ENCODE peak calls at places on chromosome 1, in nine cellular contexts. D is activated CD4-positive, alpha-beta T cell treated with anti-CD3 and anti-CD28 coated beads, Interleukin-2, amount 10 ng/mL, durations not matched to agents 7 days and 5 days; A is type B pancreatic cell; E is B cell; Q is non-pigmented ciliary epithelial cell; S is H54; Y is iPS-NIHi11; M is left ventricle myocardium superior; H is neural crest cell. O is an unnamed sample.

GRCh38 chr1:90763930-90764329 is 46.8 kb upstream of the BARHL2 start:
- DNase-seq in M (no peak), E (no peak), D (no peak), A (no peak), S (no peak), Y (no peak), Q (no peak), H (no peak), O (no peak)

GRCh38 chr1:70666381-70667140 is 255.5 kb downstream of the CTH start:
- DNase-seq in Q (no peak), Y (no peak), H (no peak), D (no peak), S (no peak), A (no peak), M (no peak), E (no peak), O (no peak)

GRCh38 chr1:42845866-42846256 is 552 bp upstream of the ZNF691 start:
- DNase-seq in H (no peak), M (no peak), S (no peak), Y (peak), Q (no peak), A (no peak), D (no peak), E (no peak), O (no peak)

GRCh38 chr1:109239580-109240068 is 9.7 kb upstream of the CELSR2 start:
- DNase-seq in Q (no peak), Y (peak), E (peak), H (no peak), A (no peak), M (no peak), S (no peak), D (peak), O (no peak)

GRCh38 chr1:91643431-91643830 is 142.8 kb downstream of the CDC7 start:
- DNase-seq in E (no peak), S (no peak), D (no peak), Y (no peak), M (no peak), Q (no peak), H (no peak), A (no peak), O (no peak)

GRCh38 chr1:32703479-32704291 is 1.1 kb upstream of the SYNC start:
- DNase-seq in M (peak), Y (peak), H (no peak), S (peak), D (no peak), E (no peak), Q (peak), A (no peak), O (no peak)

GRCh38 chr1:156656779-156657160 is 14.9 kb downstream of the BCAN start:
- DNase-seq in Q (no peak), H (no peak), S (no peak), M (peak), D (no peak), E (no peak), A (no peak), Y (no peak), O (no peak)

GRCh38 chr1:179036844-179037465 is 11.3 kb downstream of the FAM20B start:
- DNase-seq in S (no peak), Y (no peak), A (no peak), Q (no peak), M (no peak), E (no peak), D (peak), H (no peak), O (no peak)

GRCh38 chr1:21573971-21574458 is 64.8 kb downstream of the ALPL start:
- DNase-seq in A (no peak), Y (peak), E (no peak), D (peak), H (peak), S (no peak), Q (peak), M (peak), O (no peak)

GRCh38 chr1:201274616-201275265 is 8.6 kb upstream of the PKP1 start:
- DNase-seq in D (no peak), A (no peak), E (no peak), Y (no peak), H (no peak), M (no peak), S (no peak), Q (no peak), O (no peak)

GRCh38 chr1:178004926-178005391 is 35.1 kb upstream of the SEC16B start:
- DNase-seq in H (no peak), D (no peak), Q (no peak), S (no peak), Y (no peak), M (no peak), E (no peak), A (no peak), O (no peak)

GRCh38 chr1:206589206-206589605 is 23.1 kb downstream of the EIF2D start:
- DNase-seq in M (peak), A (no peak), H (no peak), S (peak), Y (no peak), Q (peak), D (no peak), E (no peak), O (no peak)

GRCh38 chr1:75791022-75791421 is 5.0 kb downstream of the RABGGTB start:
- DNase-seq in S (no peak), D (no peak), M (no peak), Y (no peak), Q (no peak), H (no peak), E (no peak), A (no peak), O (no peak)

GRCh38 chr1:7384121-7384520 is 387.0 kb upstream of the VAMP3 start:
- DNase-seq in Y (no peak), S (no peak), D (no peak), E (no peak), H (no peak), M (no peak), A (peak), Q (no peak), O (no peak)

GRCh38 chr1:248804771-248805681 is 20.7 kb downstream of the SH3BP5L start:
- DNase-seq in Q (no peak), Y (no peak), M (no peak), D (no peak), S (no peak), E (peak), H (no peak), A (no peak), O (peak)

O was measured in KG1.